ENCODE peak calls at places on chromosomes 11 and 22, in six cellular contexts. U, T, B, P, K and X are unnamed samples.

GRCh38 chr11:123195182-123196059 is at the start of gene CLMP:
- DNase-seq in P (peak), U (no peak), K (no peak), T (peak), B (peak), X (peak)

GRCh38 chr22:48247829-48248228 is 1485.4 kb downstream of the TBC1D22A start:
- DNase-seq in U (no peak), T (no peak), K (no peak), P (no peak), B (no peak), X (no peak)

GRCh38 chr11:88266157-88266556 is 71.4 kb downstream of the CTSC start:
- DNase-seq in U (no peak), K (no peak), B (no peak), P (no peak), T (no peak), X (no peak)

GRCh38 chr11:66188580-66188979 is 79.9 kb upstream of the RAB1B start:
- DNase-seq in U (no peak), P (peak), B (peak), T (no peak), K (no peak), X (no peak)

GRCh38 chr22:27632451-27633295 is 168.9 kb downstream of the MN1 start:
- DNase-seq in P (no peak), U (no peak), T (peak), K (no peak), B (no peak), X (no peak)

GRCh38 chr22:19043111-19044085 is 78.8 kb downstream of the DGCR2 start:
- DNase-seq in T (no peak), P (peak), U (no peak), K (no peak), B (no peak), X (no peak)

GRCh38 chr11:2223153-2223794 is 47.1 kb downstream of the ASCL2 start:
- DNase-seq in B (no peak), P (no peak), U (no peak), K (no peak), T (no peak), X (peak)

GRCh38 chr11:10503777-10504176 is 37.2 kb downstream of the RNF141 start:
- DNase-seq in B (no peak), K (no peak), T (no peak), P (no peak), U (no peak), X (no peak)

GRCh38 chr11:117445097-117445658 is 117.5 kb downstream of the CEP164 start:
- DNase-seq in B (no peak), U (no peak), T (no peak), K (no peak), P (no peak), X (no peak)

GRCh38 chr11:34160049-34160721 is 54.8 kb downstream of the NAT10 start:
- DNase-seq in P (no peak), K (no peak), T (peak), B (no peak), U (no peak), X (no peak)

GRCh38 chr22:43375951-43376455 is 32.8 kb upstream of the SCUBE1 start:
- DNase-seq in B (no peak), T (no peak), U (no peak), K (no peak), P (peak), X (no peak)

GRCh38 chr11:134019500-134019899 is 49.4 kb upstream of the JAM3 start:
- DNase-seq in B (no peak), U (no peak), K (no peak), T (no peak), P (no peak), X (no peak)

GRCh38 chr11:103623933-103624332 is 412.5 kb upstream of the DDI1 start:
- DNase-seq in P (no peak), B (no peak), T (no peak), K (no peak), U (no peak), X (no peak)

GRCh38 chr11:122459064-122459463 is 196.5 kb upstream of the UBASH3B start:
- DNase-seq in U (no peak), K (no peak), P (no peak), B (no peak), T (no peak), X (no peak)

GRCh38 chr11:30000986-30001385 is 15.8 kb downstream of the KCNA4 start:
- DNase-seq in U (no peak), T (no peak), B (no peak), K (peak), P (no peak), X (peak)

GRCh38 chr11:83836883-83837654 is 550.9 kb upstream of the CCDC90B start:
- DNase-seq in K (peak), B (peak), P (peak), U (peak), T (peak), X (peak)

GRCh38 chr11:62015615-62016014 is 48.2 kb upstream of the FTH1 start:
- DNase-seq in K (peak), B (no peak), U (no peak), T (no peak), P (no peak), X (no peak)

GRCh38 chr11:124934862-124935547 is 842 bp downstream of the HEPACAM start:
- DNase-seq in T (no peak), B (peak), P (peak), U (no peak), K (no peak), X (peak)

GRCh38 chr11:2090172-2091111 is 48.7 kb downstream of the IGF2 start:
- DNase-seq in B (no peak), K (no peak), U (no peak), P (no peak), T (no peak), X (no peak)

GRCh38 chr11:30468881-30469280 is 117.3 kb downstream of the MPPED2 start:
- DNase-seq in U (no peak), K (no peak), P (no peak), B (no peak), T (no peak), X (no peak)

GRCh38 chr11:68838572-68838964 is 3.1 kb downstream of the CPT1A start:
- DNase-seq in P (peak), K (no peak), T (no peak), U (peak), B (no peak), X (no peak)

GRCh38 chr11:10309163-10310093 is 4.6 kb downstream of the ADM start:
- DNase-seq in K (peak), T (no peak), U (no peak), B (peak), P (peak), X (peak)

GRCh38 chr22:30569674-30570202 is 4.7 kb downstream of the GAL3ST1 start:
- DNase-seq in T (no peak), K (no peak), P (no peak), B (no peak), U (no peak), X (no peak)

GRCh38 chr11:75350743-75351540 is 519 bp downstream of the ARRB1 start:
- DNase-seq in B (peak), U (no peak), P (peak), T (peak), K (no peak), X (peak)

GRCh38 chr11:90222152-90222458 is 744 bp downstream of the CHORDC1 start:
- DNase-seq in T (no peak), B (no peak), K (peak), U (no peak), P (no peak), X (no peak)

GRCh38 chr11:122167100-122167499 is 51.1 kb upstream of the BLID start:
- DNase-seq in P (peak), T (no peak), B (peak), K (no peak), U (no peak), X (peak)

GRCh38 chr11:65861165-65861505 is 902 bp downstream of the MUS81 start:
- DNase-seq in K (no peak), B (peak), U (no peak), T (no peak), P (no peak), X (no peak)

GRCh38 chr11:76276773-76277155 is 70.5 kb upstream of the WNT11 start:
- DNase-seq in T (no peak), P (no peak), K (no peak), B (no peak), U (no peak), X (no peak)

GRCh38 chr11:108906329-108906728 is 241.5 kb downstream of the DDX10 start:
- DNase-seq in K (no peak), P (peak), T (peak), B (peak), U (no peak), X (no peak)

GRCh38 chr11:83816572-83817187 is 530.5 kb upstream of the CCDC90B start:
- DNase-seq in K (peak), U (peak), T (peak), B (peak), P (peak), X (peak)

GRCh38 chr11:62048101-62048500 is 75.7 kb upstream of the INCENP start:
- DNase-seq in T (no peak), U (no peak), P (peak), K (no peak), B (peak), X (no peak)

GRCh38 chr11:76217653-76218160 is 11.4 kb upstream of the WNT11 start:
- DNase-seq in K (no peak), B (no peak), T (no peak), P (no peak), U (no peak), X (no peak)

GRCh38 chr11:66100272-66101037 is 30.4 kb downstream of the PACS1 start:
- DNase-seq in T (peak), K (no peak), P (no peak), B (no peak), U (peak), X (peak)

GRCh38 chr11:42521994-42522393 is 789.8 kb upstream of the API5 start:
- DNase-seq in K (no peak), B (peak), T (no peak), U (no peak), P (peak), X (no peak)

GRCh38 chr22:36386351-36386899 is 1.3 kb downstream of the MYH9 start:
- DNase-seq in K (peak), P (peak), U (peak), B (no peak), T (no peak), X (no peak)

GRCh38 chr11:111302298-111302697 is 4.0 kb downstream of the POU2AF3 start:
- DNase-seq in U (peak), B (no peak), T (no peak), K (no peak), P (no peak), X (no peak)

GRCh38 chr22:34855471-34855870 is 210.5 kb upstream of the ISX start:
- DNase-seq in K (no peak), P (no peak), U (no peak), B (no peak), T (no peak), X (no peak)

GRCh38 chr11:22472306-22472705 is 134.1 kb downstream of the SLC17A6 start:
- DNase-seq in B (peak), U (no peak), K (no peak), P (peak), T (no peak), X (peak)

DNA sequence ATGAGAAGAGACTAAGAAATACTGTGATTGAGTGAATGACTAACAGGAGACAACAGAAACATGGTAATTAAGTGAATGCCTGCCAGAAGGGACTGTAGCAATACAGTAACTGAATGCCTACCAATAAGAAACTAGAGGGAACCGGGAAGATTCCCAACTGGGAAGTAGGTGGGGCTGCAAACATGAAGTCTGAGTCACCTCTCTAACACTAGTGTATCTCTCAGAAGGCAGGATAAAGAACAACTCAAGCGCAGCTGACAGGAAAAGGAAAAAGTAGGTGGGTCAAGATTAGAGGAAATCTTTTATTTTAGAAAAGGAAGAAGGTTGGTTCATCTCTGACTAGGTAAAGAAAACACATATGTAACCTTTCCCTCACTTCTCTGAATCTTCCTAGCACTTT is 14.0 kb downstream of the C11orf42 start:
- DNase-seq in B (peak), P (peak), K (no peak), T (no peak), U (no peak), X (no peak)
- TF ChIP-seq EZH2phosphoT487 in B (no peak), P (no peak), K (no peak), T (no peak), U (no peak), X (no peak)

GRCh38 chr11:17256512-17256911 is 20.0 kb upstream of the NUCB2 start:
- DNase-seq in B (peak), K (no peak), P (peak), U (no peak), T (no peak), X (no peak)
- TF ChIP-seq EZH2phosphoT487 in B (no peak), K (no peak), P (no peak), U (no peak), T (no peak), X (no peak)

GRCh38 chr11:46389450-46390330 is 1.9 kb downstream of the CHRM4 start:
- DNase-seq in B (peak), T (peak), P (peak), U (peak), K (peak), X (peak)
- TF ChIP-seq EZH2phosphoT487 in B (no peak), T (no peak), P (no peak), U (no peak), K (no peak), X (no peak)

GRCh38 chr11:119660166-119660720 is 68.8 kb downstream of the NECTIN1 start:
- DNase-seq in U (no peak), P (no peak), K (no peak), B (no peak), T (no peak), X (no peak)
- TF ChIP-seq EZH2phosphoT487 in U (no peak), P (no peak), K (no peak), B (no peak), T (no peak), X (no peak)

DNA sequence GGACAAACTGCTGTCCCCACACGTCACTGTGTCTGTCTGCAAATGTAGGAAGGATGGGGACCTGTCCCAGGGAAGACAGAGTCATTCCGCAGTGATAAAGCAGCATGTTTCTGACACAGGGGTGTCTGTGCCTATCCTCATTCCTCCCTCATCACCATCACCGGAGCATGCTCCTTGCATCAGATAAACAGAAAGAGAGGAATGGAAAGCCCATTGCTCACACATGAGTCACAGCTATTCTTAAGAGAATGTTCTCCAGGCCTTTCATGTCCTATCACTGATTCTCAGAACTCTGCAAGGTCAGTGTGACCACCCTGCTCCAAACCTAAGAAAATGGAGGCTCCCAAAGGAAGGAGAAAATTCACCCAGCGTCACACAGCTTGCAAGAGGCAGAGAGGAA is 38.9 kb downstream of the ZNF195 start:
- DNase-seq in B (peak), T (no peak), K (no peak), P (peak), U (no peak), X (peak)
- TF ChIP-seq EZH2phosphoT487 in B (no peak), T (no peak), K (no peak), P (no peak), U (no peak), X (no peak)

DNA sequence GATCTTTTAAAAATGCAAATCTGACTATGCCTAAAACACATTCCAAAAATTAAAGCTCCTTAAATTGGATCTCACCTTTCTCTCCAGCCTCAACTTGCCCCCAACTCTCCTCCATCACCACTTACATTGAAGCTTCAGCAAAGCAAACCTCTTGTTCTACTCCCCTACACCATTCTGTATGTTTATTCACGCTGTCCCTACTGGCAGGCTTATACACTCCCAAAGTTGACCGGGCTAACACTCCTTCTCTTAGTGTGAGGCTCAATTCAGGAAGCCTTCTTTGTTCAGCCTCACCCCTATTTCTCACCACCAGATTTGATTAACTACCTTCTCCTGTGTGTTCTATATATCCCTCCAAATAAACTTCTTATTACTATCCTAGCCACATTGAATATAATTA is 1.8 kb upstream of the GDPD4 start:
- DNase-seq in U (no peak), B (no peak), T (peak), P (no peak), K (no peak), X (no peak)
- TF ChIP-seq EZH2phosphoT487 in U (no peak), B (no peak), T (no peak), P (no peak), K (no peak), X (no peak)

DNA sequence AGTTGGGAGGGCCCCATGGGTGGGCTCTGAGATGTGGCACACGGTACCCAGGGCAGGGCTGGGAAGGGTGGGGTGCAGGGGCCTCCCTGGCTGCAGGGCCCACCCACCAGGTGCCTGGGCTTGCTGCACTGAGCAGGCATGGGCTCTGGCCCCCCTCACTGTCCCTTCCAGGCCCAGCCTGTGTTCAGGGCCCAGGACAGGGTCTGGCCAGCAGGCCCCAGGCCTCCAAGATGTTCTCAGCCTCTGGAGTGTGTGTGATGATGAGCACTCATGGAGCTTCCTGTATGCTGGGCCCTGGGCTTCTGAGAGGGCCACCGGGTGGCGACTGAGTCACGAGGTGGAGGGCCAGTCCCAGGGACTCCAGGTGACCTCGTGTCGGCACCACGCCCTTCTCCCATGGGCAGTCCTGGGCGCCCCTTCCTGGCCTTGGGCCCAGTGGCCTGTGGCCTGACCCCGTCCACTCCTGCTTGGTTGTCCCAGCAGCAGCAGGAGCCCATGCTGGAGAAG is 55.9 kb upstream of the CCDC188 start:
- DNase-seq in B (no peak), P (peak), T (no peak), U (peak), K (no peak), X (no peak)
- TF ChIP-seq EZH2phosphoT487 in B (no peak), P (no peak), T (no peak), U (no peak), K (no peak), X (no peak)

GRCh38 chr11:67367014-67367835 is 6.2 kb downstream of the CLCF1 start:
- DNase-seq in B (no peak), T (no peak), K (no peak), P (peak), U (no peak), X (no peak)

GRCh38 chr11:67366546-67366945 is 6.9 kb downstream of the CLCF1 start:
- DNase-seq in B (no peak), P (peak), U (no peak), K (no peak), T (no peak), X (no peak)

GRCh38 chr11:67364169-67364568 is 9.2 kb downstream of the CLCF1 start:
- DNase-seq in T (no peak), U (no peak), K (no peak), P (no peak), B (no peak), X (no peak)

GRCh38 chr11:67365756-67366384 is 7.5 kb downstream of the CLCF1 start:
- DNase-seq in P (no peak), K (no peak), T (no peak), B (no peak), U (no peak), X (no peak)

DNA sequence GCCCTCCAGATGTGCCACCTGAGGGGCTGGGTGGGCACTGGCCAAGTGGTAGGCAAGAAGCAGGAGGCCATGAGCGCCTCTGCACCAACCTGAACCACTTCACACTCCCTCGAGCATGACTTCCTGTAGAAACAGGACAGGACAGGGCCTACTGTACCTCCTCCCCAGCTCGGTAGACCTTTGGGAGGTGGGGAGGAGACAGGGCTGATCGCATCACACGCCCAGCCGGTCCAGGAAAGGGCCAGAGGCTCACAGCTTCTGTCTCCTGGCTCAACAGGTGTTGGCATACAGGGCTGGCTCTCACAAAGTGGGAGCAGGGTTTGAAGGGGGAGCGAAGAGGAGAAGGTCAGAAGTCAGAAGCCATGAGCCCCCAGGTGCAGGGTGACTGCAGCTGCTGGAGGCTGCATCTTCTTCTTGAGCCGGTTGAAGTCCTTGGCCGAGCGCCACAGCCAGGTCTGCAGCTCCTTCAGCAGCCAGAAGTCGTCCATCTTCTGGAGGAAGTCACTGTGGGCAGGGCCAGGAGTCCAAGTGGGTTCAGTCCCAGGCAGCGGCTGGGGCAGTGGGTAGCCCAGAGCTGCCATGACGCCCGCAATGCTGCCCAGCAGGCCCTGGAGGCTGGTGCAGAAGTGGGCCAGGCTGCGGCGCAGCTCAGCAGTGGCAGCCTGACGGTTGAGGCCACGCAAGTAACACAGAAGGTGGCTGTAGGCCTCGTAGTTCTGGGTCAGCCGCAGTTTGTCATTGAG is 8.4 kb downstream of the CLCF1 start:
- DNase-seq in U (peak), P (no peak), B (no peak), T (no peak), K (no peak), X (no peak)
- TF ChIP-seq EZH2phosphoT487 in U (no peak), P (no peak), B (no peak), T (no peak), K (no peak), X (no peak)